ENCODE peak calls at places on chromosome 17, in six cellular contexts. O is H1, C is keratinocyte, Q is neural progenitor cell, L is DND-41, B is GM23338. S is an unnamed sample. For H4K20me1, the result is how much of the 10 kb centered on the place peaks cover.

GRCh38 chr17:45195424-45195823 is 26.3 kb upstream of the FMNL1 start:
- DNase-seq in O (no peak), C (no peak), Q (no peak), L (no peak), B (no peak), S (no peak)

GRCh38 chr17:28366605-28367004 is 1.6 kb upstream of the SEBOX start:
- DNase-seq in O (no peak), C (no peak), Q (no peak), L (no peak), B (peak), S (peak)

GRCh38 chr17:73325527-73325842 is 13.7 kb upstream of the CDC42EP4 start:
- DNase-seq in O (no peak), C (no peak), Q (no peak), L (no peak), B (peak), S (no peak)

GRCh38 chr17:55426851-55427586 is 5.4 kb upstream of the MMD start:
- DNase-seq in O (no peak), C (no peak), Q (no peak), L (no peak), B (no peak), S (no peak)

GRCh38 chr17:57243171-57243622 is 13.1 kb upstream of the MSI2 start:
- DNase-seq in O (peak), C (no peak), Q (peak), L (peak), B (peak), S (peak)

GRCh38 chr17:27471321-27472269 is 15.3 kb downstream of the KSR1 start:
- DNase-seq in O (no peak), C (peak), Q (no peak), L (no peak), B (no peak), S (no peak)

GRCh38 chr17:79547586-79547985 is 63.3 kb downstream of the RBFOX3 start:
- DNase-seq in O (no peak), C (no peak), Q (no peak), L (no peak), B (no peak), S (no peak)

GRCh38 chr17:77892469-77893143 is 65.9 kb upstream of the TNRC6C start:
- DNase-seq in O (peak), C (no peak), Q (peak), L (peak), B (peak), S (peak)

GRCh38 chr17:12180644-12181261 is 160.1 kb downstream of the MAP2K4 start:
- DNase-seq in O (no peak), C (peak), Q (peak), L (peak), B (peak), S (no peak)

GRCh38 chr17:20059728-20060188 is 50.6 kb downstream of the SPECC1 start:
- DNase-seq in O (no peak), C (no peak), Q (no peak), L (no peak), B (no peak), S (no peak)

DNA sequence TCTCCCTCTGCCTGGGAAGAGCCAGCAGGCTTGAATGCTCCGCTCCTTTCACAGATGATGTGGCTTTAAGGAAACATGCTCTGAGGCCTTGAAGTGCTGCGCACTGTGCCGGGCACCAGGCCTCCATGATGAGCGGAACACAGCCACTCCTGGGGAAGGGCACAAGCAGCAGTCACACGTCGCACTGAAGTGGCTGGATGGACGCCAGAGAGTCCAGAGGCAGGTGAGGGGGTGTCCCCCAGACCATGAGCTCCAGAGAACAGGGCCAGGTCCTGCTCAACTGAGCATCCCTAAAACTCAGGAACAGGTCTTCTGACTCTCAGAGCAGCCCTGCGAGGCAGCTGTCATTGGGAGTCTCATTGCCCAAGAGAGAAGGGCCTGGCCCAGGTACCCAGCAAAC is 35.6 kb downstream of the PEMT start:
- DNase-seq in O (no peak), C (no peak), Q (no peak), L (no peak), B (no peak), S (no peak)
- H4K20me1 ChIP-seq in O (under half), C (under half), Q (under half), L (under half), B (under half), S (under half)

GRCh38 chr17:38879878-38880727 is 10.2 kb downstream of the LASP1 start:
- DNase-seq in O (peak), C (no peak), Q (peak), L (no peak), B (peak), S (peak)
- H4K20me1 ChIP-seq in O (under half), C (under half), Q (under half), L (half or more), B (under half), S (under half)

GRCh38 chr17:49000943-49001342 is 3.8 kb downstream of the IGF2BP1 start:
- DNase-seq in O (no peak), C (no peak), Q (no peak), L (no peak), B (no peak), S (no peak)

GRCh38 chr17:49001671-49002070 is 4.5 kb downstream of the IGF2BP1 start:
- DNase-seq in O (no peak), C (no peak), Q (no peak), L (no peak), B (no peak), S (no peak)

GRCh38 chr17:49003557-49004511 is 6.6 kb downstream of the IGF2BP1 start:
- DNase-seq in O (no peak), C (no peak), Q (peak), L (no peak), B (peak), S (peak)

GRCh38 chr17:49002766-49003165 is 5.6 kb downstream of the IGF2BP1 start:
- DNase-seq in O (no peak), C (no peak), Q (no peak), L (no peak), B (no peak), S (no peak)

GRCh38 chr17:49002331-49002730 is 5.1 kb downstream of the IGF2BP1 start:
- DNase-seq in O (no peak), C (no peak), Q (no peak), L (no peak), B (no peak), S (no peak)
- H4K20me1 ChIP-seq in O (under half), C (under half), Q (half or more), L (under half), B (half or more), S (under half)

GRCh38 chr17:62062313-62062712 is 2.8 kb downstream of the MED13 start:
- DNase-seq in O (no peak), C (no peak), Q (no peak), L (no peak), B (no peak), S (no peak)

GRCh38 chr17:62058611-62059010 is 6.5 kb downstream of the MED13 start:
- DNase-seq in O (no peak), C (no peak), Q (no peak), L (no peak), B (no peak), S (no peak)

GRCh38 chr17:62057696-62058095 is 7.4 kb downstream of the MED13 start:
- DNase-seq in O (no peak), C (no peak), Q (no peak), L (no peak), B (no peak), S (no peak)

GRCh38 chr17:62062936-62063335 is 2.1 kb downstream of the MED13 start:
- DNase-seq in O (no peak), C (no peak), Q (no peak), L (peak), B (no peak), S (no peak)

DNA sequence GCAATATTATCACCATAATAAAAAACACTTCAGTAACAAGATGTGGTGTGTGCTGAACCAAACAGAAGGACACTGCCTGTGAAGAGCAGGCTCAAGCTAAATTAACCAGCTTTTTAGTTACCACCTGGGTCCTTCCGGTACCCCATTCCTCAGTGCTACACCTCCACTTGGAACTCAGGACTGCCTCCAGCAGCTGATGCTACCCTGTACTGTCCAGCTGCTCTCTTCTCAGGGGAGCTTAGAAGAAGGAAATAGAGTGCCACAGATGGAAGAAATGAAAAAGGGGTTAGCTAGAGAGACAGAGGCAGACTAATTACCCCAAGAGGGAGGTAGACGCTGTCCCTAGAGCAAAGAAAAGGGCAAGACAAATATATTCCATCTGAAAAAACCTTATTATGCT is 5.7 kb downstream of the MED13 start:
- DNase-seq in O (no peak), C (no peak), Q (no peak), L (no peak), B (no peak), S (no peak)
- H4K20me1 ChIP-seq in O (under half), C (under half), Q (half or more), L (half or more), B (under half), S (under half)

GRCh38 chr17:75778861-75779249 is 5.8 kb upstream of the UNK start:
- DNase-seq in O (no peak), C (no peak), Q (peak), L (no peak), B (peak), S (peak)
- H4K20me1 ChIP-seq in O (under half), C (under half), Q (under half), L (under half), B (under half), S (under half)

GRCh38 chr17:50281739-50282401 is 7.6 kb downstream of the TMEM92 start:
- DNase-seq in O (no peak), C (no peak), Q (no peak), L (no peak), B (no peak), S (no peak)

GRCh38 chr17:50279181-50279526 is 4.9 kb downstream of the TMEM92 start:
- DNase-seq in O (no peak), C (peak), Q (no peak), L (no peak), B (no peak), S (no peak)

GRCh38 chr17:50279639-50280038 is 5.4 kb downstream of the TMEM92 start:
- DNase-seq in O (no peak), C (no peak), Q (no peak), L (no peak), B (no peak), S (no peak)

GRCh38 chr17:50280068-50280467 is 5.8 kb downstream of the TMEM92 start:
- DNase-seq in O (no peak), C (no peak), Q (no peak), L (no peak), B (peak), S (no peak)

DNA sequence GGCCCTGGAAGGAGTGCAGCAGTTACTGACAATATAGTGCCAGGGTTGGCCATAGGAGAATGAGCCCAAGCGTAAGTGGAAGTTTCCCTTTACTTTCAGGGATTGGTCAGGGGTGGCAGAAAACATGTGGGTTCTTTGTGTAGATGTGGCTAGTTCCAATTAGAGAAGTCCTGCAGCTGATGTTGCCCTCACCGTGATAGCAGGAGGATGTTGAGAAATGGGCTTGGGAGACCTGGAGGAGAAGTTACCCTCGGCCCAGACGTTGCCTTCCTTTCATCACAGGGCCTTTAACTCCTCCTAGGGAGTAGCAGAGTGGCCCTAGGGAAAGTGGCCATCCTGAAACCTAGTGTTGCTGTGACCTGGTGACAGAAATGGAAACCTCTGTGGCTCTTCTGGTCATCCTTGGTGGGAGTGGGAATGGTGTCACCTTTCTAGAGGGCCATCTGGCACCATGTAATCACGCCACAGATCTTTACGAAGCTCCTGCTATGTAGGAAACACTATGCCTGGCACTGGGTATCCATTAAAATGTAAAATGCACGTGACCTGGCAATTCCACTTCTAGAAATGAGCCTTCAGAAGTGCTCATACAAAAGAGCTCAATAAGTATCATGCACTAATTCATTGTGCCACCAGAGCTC is 6.7 kb downstream of the TMEM92 start:
- DNase-seq in O (no peak), C (no peak), Q (no peak), L (no peak), B (no peak), S (no peak)
- H4K20me1 ChIP-seq in O (under half), C (under half), Q (under half), L (under half), B (under half), S (under half)

GRCh38 chr17:38717139-38717745 is 12.2 kb downstream of the MLLT6 start:
- DNase-seq in O (no peak), C (no peak), Q (no peak), L (no peak), B (no peak), S (no peak)
- H4K20me1 ChIP-seq in O (under half), C (under half), Q (under half), L (under half), B (under half), S (under half)

S was measured in H9.